ENCODE peak calls at places on chromosome 14, in eight cellular contexts. One of them, this sample, is unnamed.

GRCh38 chr14:57049848-57050247 is 218.9 kb downstream of the EXOC5 start:
- DNase-seq in HT-29: no peak
- DNase-seq in RCC 7860: no peak
- DNase-seq in stimulated activated CD4-positive, alpha-beta T cell treated with anti-CD3 and anti-CD28 coated beads, Interleukin-4, amount 100 ng/mL, for 48 hours: no peak
- DNase-seq in cardiac muscle cell: no peak
- DNase-seq in HAP-1: no peak
- DNase-seq in NCI-H2029 treated with DMSO at 0.1 percent for 48 hours: no peak
- DNase-seq in activated T-helper 1 cell treated with Interleukin-2 at 50 U/mL for 16 hours: no peak
- DNase-seq in this sample: no peak

GRCh38 chr14:71247106-71247505 is 339.8 kb downstream of the PCNX1 start:
- DNase-seq in HT-29: no peak
- DNase-seq in RCC 7860: no peak
- DNase-seq in stimulated activated CD4-positive, alpha-beta T cell treated with anti-CD3 and anti-CD28 coated beads, Interleukin-4, amount 100 ng/mL, for 48 hours: no peak
- DNase-seq in cardiac muscle cell: no peak
- DNase-seq in HAP-1: no peak
- DNase-seq in NCI-H2029 treated with DMSO at 0.1 percent for 48 hours: no peak
- DNase-seq in activated T-helper 1 cell treated with Interleukin-2 at 50 U/mL for 16 hours: no peak
- DNase-seq in this sample: peak; percentile 51

GRCh38 chr14:64394973-64395633 is 7.0 kb downstream of the MTHFD1 start:
- DNase-seq in HT-29: no peak
- DNase-seq in RCC 7860: no peak
- DNase-seq in stimulated activated CD4-positive, alpha-beta T cell treated with anti-CD3 and anti-CD28 coated beads, Interleukin-4, amount 100 ng/mL, for 48 hours: no peak
- DNase-seq in cardiac muscle cell: no peak
- DNase-seq in HAP-1: no peak
- DNase-seq in NCI-H2029 treated with DMSO at 0.1 percent for 48 hours: no peak
- DNase-seq in activated T-helper 1 cell treated with Interleukin-2 at 50 U/mL for 16 hours: no peak
- DNase-seq in this sample: no peak

GRCh38 chr14:84969501-84969900 is 560.4 kb upstream of the FLRT2 start:
- DNase-seq in HT-29: no peak
- DNase-seq in RCC 7860: no peak
- DNase-seq in stimulated activated CD4-positive, alpha-beta T cell treated with anti-CD3 and anti-CD28 coated beads, Interleukin-4, amount 100 ng/mL, for 48 hours: no peak
- DNase-seq in cardiac muscle cell: no peak
- DNase-seq in HAP-1: no peak
- DNase-seq in NCI-H2029 treated with DMSO at 0.1 percent for 48 hours: no peak
- DNase-seq in activated T-helper 1 cell treated with Interleukin-2 at 50 U/mL for 16 hours: no peak
- DNase-seq in this sample: no peak

GRCh38 chr14:88212691-88213090 is 110.4 kb downstream of the KCNK10 start:
- DNase-seq in HT-29: no peak
- DNase-seq in RCC 7860: no peak
- DNase-seq in stimulated activated CD4-positive, alpha-beta T cell treated with anti-CD3 and anti-CD28 coated beads, Interleukin-4, amount 100 ng/mL, for 48 hours: no peak
- DNase-seq in cardiac muscle cell: no peak
- DNase-seq in HAP-1: no peak
- DNase-seq in NCI-H2029 treated with DMSO at 0.1 percent for 48 hours: no peak
- DNase-seq in activated T-helper 1 cell treated with Interleukin-2 at 50 U/mL for 16 hours: no peak
- DNase-seq in this sample: no peak

GRCh38 chr14:39628087-39628486 is 195.9 kb upstream of the FBXO33 start:
- DNase-seq in HT-29: no peak
- DNase-seq in RCC 7860: no peak
- DNase-seq in stimulated activated CD4-positive, alpha-beta T cell treated with anti-CD3 and anti-CD28 coated beads, Interleukin-4, amount 100 ng/mL, for 48 hours: no peak
- DNase-seq in cardiac muscle cell: no peak
- DNase-seq in HAP-1: no peak
- DNase-seq in NCI-H2029 treated with DMSO at 0.1 percent for 48 hours: no peak
- DNase-seq in activated T-helper 1 cell treated with Interleukin-2 at 50 U/mL for 16 hours: no peak
- DNase-seq in this sample: no peak

GRCh38 chr14:22980672-22981089 is 1.7 kb downstream of the AJUBA start:
- DNase-seq in HT-29: peak; percentile 42
- DNase-seq in RCC 7860: peak; percentile 39
- DNase-seq in stimulated activated CD4-positive, alpha-beta T cell treated with anti-CD3 and anti-CD28 coated beads, Interleukin-4, amount 100 ng/mL, for 48 hours: no peak
- DNase-seq in cardiac muscle cell: peak; percentile 60
- DNase-seq in HAP-1: peak; percentile 57
- DNase-seq in NCI-H2029 treated with DMSO at 0.1 percent for 48 hours: no peak
- DNase-seq in activated T-helper 1 cell treated with Interleukin-2 at 50 U/mL for 16 hours: peak; percentile 12
- DNase-seq in this sample: peak; percentile 32

GRCh38 chr14:76759589-76759988 is 1.7 kb upstream of the VASH1 start:
- DNase-seq in HT-29: no peak
- DNase-seq in RCC 7860: no peak
- DNase-seq in stimulated activated CD4-positive, alpha-beta T cell treated with anti-CD3 and anti-CD28 coated beads, Interleukin-4, amount 100 ng/mL, for 48 hours: no peak
- DNase-seq in cardiac muscle cell: no peak
- DNase-seq in HAP-1: no peak
- DNase-seq in NCI-H2029 treated with DMSO at 0.1 percent for 48 hours: no peak
- DNase-seq in activated T-helper 1 cell treated with Interleukin-2 at 50 U/mL for 16 hours: no peak
- DNase-seq in this sample: no peak

GRCh38 chr14:53265025-53265424 is 111.9 kb upstream of the DDHD1 start:
- DNase-seq in HT-29: no peak
- DNase-seq in RCC 7860: no peak
- DNase-seq in stimulated activated CD4-positive, alpha-beta T cell treated with anti-CD3 and anti-CD28 coated beads, Interleukin-4, amount 100 ng/mL, for 48 hours: no peak
- DNase-seq in cardiac muscle cell: no peak
- DNase-seq in HAP-1: no peak
- DNase-seq in NCI-H2029 treated with DMSO at 0.1 percent for 48 hours: no peak
- DNase-seq in activated T-helper 1 cell treated with Interleukin-2 at 50 U/mL for 16 hours: no peak
- DNase-seq in this sample: no peak

GRCh38 chr14:92577321-92577742 is 63.8 kb downstream of the RIN3 start:
- DNase-seq in HT-29: no peak
- DNase-seq in RCC 7860: no peak
- DNase-seq in stimulated activated CD4-positive, alpha-beta T cell treated with anti-CD3 and anti-CD28 coated beads, Interleukin-4, amount 100 ng/mL, for 48 hours: no peak
- DNase-seq in cardiac muscle cell: no peak
- DNase-seq in HAP-1: no peak
- DNase-seq in NCI-H2029 treated with DMSO at 0.1 percent for 48 hours: no peak
- DNase-seq in activated T-helper 1 cell treated with Interleukin-2 at 50 U/mL for 16 hours: no peak
- DNase-seq in this sample: no peak

GRCh38 chr14:23058654-23059504 is 1.6 kb upstream of the CDH24 start:
- DNase-seq in HT-29: no peak
- DNase-seq in RCC 7860: no peak
- DNase-seq in stimulated activated CD4-positive, alpha-beta T cell treated with anti-CD3 and anti-CD28 coated beads, Interleukin-4, amount 100 ng/mL, for 48 hours: no peak
- DNase-seq in cardiac muscle cell: no peak
- DNase-seq in HAP-1: no peak
- DNase-seq in NCI-H2029 treated with DMSO at 0.1 percent for 48 hours: no peak
- DNase-seq in activated T-helper 1 cell treated with Interleukin-2 at 50 U/mL for 16 hours: no peak
- DNase-seq in this sample: no peak

GRCh38 chr14:58607571-58608317 is 30.0 kb upstream of the DACT1 start:
- DNase-seq in HT-29: no peak
- DNase-seq in RCC 7860: no peak
- DNase-seq in stimulated activated CD4-positive, alpha-beta T cell treated with anti-CD3 and anti-CD28 coated beads, Interleukin-4, amount 100 ng/mL, for 48 hours: no peak
- DNase-seq in cardiac muscle cell: peak; percentile 63
- DNase-seq in HAP-1: no peak
- DNase-seq in NCI-H2029 treated with DMSO at 0.1 percent for 48 hours: no peak
- DNase-seq in activated T-helper 1 cell treated with Interleukin-2 at 50 U/mL for 16 hours: no peak
- DNase-seq in this sample: peak; percentile 87

GRCh38 chr14:41899416-41899815 is 292.7 kb downstream of the LRFN5 start:
- DNase-seq in HT-29: no peak
- DNase-seq in RCC 7860: no peak
- DNase-seq in stimulated activated CD4-positive, alpha-beta T cell treated with anti-CD3 and anti-CD28 coated beads, Interleukin-4, amount 100 ng/mL, for 48 hours: no peak
- DNase-seq in cardiac muscle cell: peak; percentile 45
- DNase-seq in HAP-1: no peak
- DNase-seq in NCI-H2029 treated with DMSO at 0.1 percent for 48 hours: peak; percentile 96
- DNase-seq in activated T-helper 1 cell treated with Interleukin-2 at 50 U/mL for 16 hours: no peak
- DNase-seq in this sample: peak; percentile 3

GRCh38 chr14:54688229-54688628 is 121.3 kb downstream of the SAMD4A start:
- DNase-seq in HT-29: no peak
- DNase-seq in RCC 7860: no peak
- DNase-seq in stimulated activated CD4-positive, alpha-beta T cell treated with anti-CD3 and anti-CD28 coated beads, Interleukin-4, amount 100 ng/mL, for 48 hours: no peak
- DNase-seq in cardiac muscle cell: no peak
- DNase-seq in HAP-1: no peak
- DNase-seq in NCI-H2029 treated with DMSO at 0.1 percent for 48 hours: no peak
- DNase-seq in activated T-helper 1 cell treated with Interleukin-2 at 50 U/mL for 16 hours: no peak
- DNase-seq in this sample: no peak

GRCh38 chr14:43540948-43541347 is 966.1 kb downstream of the FSCB start:
- DNase-seq in HT-29: peak; percentile 46
- DNase-seq in RCC 7860: no peak
- DNase-seq in stimulated activated CD4-positive, alpha-beta T cell treated with anti-CD3 and anti-CD28 coated beads, Interleukin-4, amount 100 ng/mL, for 48 hours: no peak
- DNase-seq in cardiac muscle cell: no peak
- DNase-seq in HAP-1: no peak
- DNase-seq in NCI-H2029 treated with DMSO at 0.1 percent for 48 hours: no peak
- DNase-seq in activated T-helper 1 cell treated with Interleukin-2 at 50 U/mL for 16 hours: no peak
- DNase-seq in this sample: no peak

GRCh38 chr14:100246809-100247428 is 8.0 kb downstream of the YY1 start:
- DNase-seq in HT-29: peak; percentile 69
- DNase-seq in RCC 7860: peak; percentile 20
- DNase-seq in stimulated activated CD4-positive, alpha-beta T cell treated with anti-CD3 and anti-CD28 coated beads, Interleukin-4, amount 100 ng/mL, for 48 hours: no peak
- DNase-seq in cardiac muscle cell: peak; percentile 44
- DNase-seq in HAP-1: peak; percentile 89
- DNase-seq in NCI-H2029 treated with DMSO at 0.1 percent for 48 hours: no peak
- DNase-seq in activated T-helper 1 cell treated with Interleukin-2 at 50 U/mL for 16 hours: no peak
- DNase-seq in this sample: peak; percentile 47

GRCh38 chr14:84643438-84643837 is 886.5 kb upstream of the FLRT2 start:
- DNase-seq in HT-29: no peak
- DNase-seq in RCC 7860: no peak
- DNase-seq in stimulated activated CD4-positive, alpha-beta T cell treated with anti-CD3 and anti-CD28 coated beads, Interleukin-4, amount 100 ng/mL, for 48 hours: no peak
- DNase-seq in cardiac muscle cell: no peak
- DNase-seq in HAP-1: no peak
- DNase-seq in NCI-H2029 treated with DMSO at 0.1 percent for 48 hours: no peak
- DNase-seq in activated T-helper 1 cell treated with Interleukin-2 at 50 U/mL for 16 hours: no peak
- DNase-seq in this sample: no peak

GRCh38 chr14:58746261-58746660 is 108.5 kb downstream of the DACT1 start:
- DNase-seq in HT-29: peak; percentile 66
- DNase-seq in RCC 7860: peak; percentile 89
- DNase-seq in stimulated activated CD4-positive, alpha-beta T cell treated with anti-CD3 and anti-CD28 coated beads, Interleukin-4, amount 100 ng/mL, for 48 hours: no peak
- DNase-seq in cardiac muscle cell: peak; percentile 63
- DNase-seq in HAP-1: no peak
- DNase-seq in NCI-H2029 treated with DMSO at 0.1 percent for 48 hours: no peak
- DNase-seq in activated T-helper 1 cell treated with Interleukin-2 at 50 U/mL for 16 hours: no peak
- DNase-seq in this sample: peak; percentile 92

GRCh38 chr14:96938946-96939345 is 141.8 kb downstream of the VRK1 start:
- DNase-seq in HT-29: no peak
- DNase-seq in RCC 7860: no peak
- DNase-seq in stimulated activated CD4-positive, alpha-beta T cell treated with anti-CD3 and anti-CD28 coated beads, Interleukin-4, amount 100 ng/mL, for 48 hours: no peak
- DNase-seq in cardiac muscle cell: no peak
- DNase-seq in HAP-1: no peak
- DNase-seq in NCI-H2029 treated with DMSO at 0.1 percent for 48 hours: no peak
- DNase-seq in activated T-helper 1 cell treated with Interleukin-2 at 50 U/mL for 16 hours: no peak
- DNase-seq in this sample: no peak

GRCh38 chr14:68468437-68469207 is 324.2 kb downstream of the ZFP36L1 start:
- DNase-seq in HT-29: peak; percentile 60
- DNase-seq in RCC 7860: peak; percentile 85
- DNase-seq in stimulated activated CD4-positive, alpha-beta T cell treated with anti-CD3 and anti-CD28 coated beads, Interleukin-4, amount 100 ng/mL, for 48 hours: no peak
- DNase-seq in cardiac muscle cell: peak; percentile 67
- DNase-seq in HAP-1: no peak
- DNase-seq in NCI-H2029 treated with DMSO at 0.1 percent for 48 hours: no peak
- DNase-seq in activated T-helper 1 cell treated with Interleukin-2 at 50 U/mL for 16 hours: no peak
- DNase-seq in this sample: no peak

GRCh38 chr14:96091149-96091693 is 52.1 kb downstream of the C14orf132 start:
- DNase-seq in HT-29: no peak
- DNase-seq in RCC 7860: no peak
- DNase-seq in stimulated activated CD4-positive, alpha-beta T cell treated with anti-CD3 and anti-CD28 coated beads, Interleukin-4, amount 100 ng/mL, for 48 hours: no peak
- DNase-seq in cardiac muscle cell: no peak
- DNase-seq in HAP-1: no peak
- DNase-seq in NCI-H2029 treated with DMSO at 0.1 percent for 48 hours: no peak
- DNase-seq in activated T-helper 1 cell treated with Interleukin-2 at 50 U/mL for 16 hours: no peak
- DNase-seq in this sample: no peak

GRCh38 chr14:104290756-104291122 is 152.4 kb downstream of the KIF26A start:
- DNase-seq in HT-29: no peak
- DNase-seq in RCC 7860: no peak
- DNase-seq in stimulated activated CD4-positive, alpha-beta T cell treated with anti-CD3 and anti-CD28 coated beads, Interleukin-4, amount 100 ng/mL, for 48 hours: no peak
- DNase-seq in cardiac muscle cell: no peak
- DNase-seq in HAP-1: no peak
- DNase-seq in NCI-H2029 treated with DMSO at 0.1 percent for 48 hours: no peak
- DNase-seq in activated T-helper 1 cell treated with Interleukin-2 at 50 U/mL for 16 hours: no peak
- DNase-seq in this sample: no peak

GRCh38 chr14:53519137-53519536 is 366.0 kb upstream of the DDHD1 start:
- DNase-seq in HT-29: no peak
- DNase-seq in RCC 7860: no peak
- DNase-seq in stimulated activated CD4-positive, alpha-beta T cell treated with anti-CD3 and anti-CD28 coated beads, Interleukin-4, amount 100 ng/mL, for 48 hours: no peak
- DNase-seq in cardiac muscle cell: no peak
- DNase-seq in HAP-1: no peak
- DNase-seq in NCI-H2029 treated with DMSO at 0.1 percent for 48 hours: no peak
- DNase-seq in activated T-helper 1 cell treated with Interleukin-2 at 50 U/mL for 16 hours: no peak
- DNase-seq in this sample: peak; percentile 82

GRCh38 chr14:77459072-77459723 is 1.3 kb downstream of the AHSA1 start:
- DNase-seq in HT-29: peak; percentile 79
- DNase-seq in RCC 7860: peak; percentile 12
- DNase-seq in stimulated activated CD4-positive, alpha-beta T cell treated with anti-CD3 and anti-CD28 coated beads, Interleukin-4, amount 100 ng/mL, for 48 hours: peak; percentile 69
- DNase-seq in cardiac muscle cell: peak; percentile 82
- DNase-seq in HAP-1: peak; percentile 73
- DNase-seq in NCI-H2029 treated with DMSO at 0.1 percent for 48 hours: no peak
- DNase-seq in activated T-helper 1 cell treated with Interleukin-2 at 50 U/mL for 16 hours: peak; percentile 15
- DNase-seq in this sample: peak; percentile 77

GRCh38 chr14:94636744-94637412 is 24.7 kb downstream of the SERPINA3 start:
- DNase-seq in HT-29: peak; percentile 29
- DNase-seq in RCC 7860: no peak
- DNase-seq in stimulated activated CD4-positive, alpha-beta T cell treated with anti-CD3 and anti-CD28 coated beads, Interleukin-4, amount 100 ng/mL, for 48 hours: no peak
- DNase-seq in cardiac muscle cell: peak; percentile 20
- DNase-seq in HAP-1: no peak
- DNase-seq in NCI-H2029 treated with DMSO at 0.1 percent for 48 hours: no peak
- DNase-seq in activated T-helper 1 cell treated with Interleukin-2 at 50 U/mL for 16 hours: no peak
- DNase-seq in this sample: no peak

GRCh38 chr14:76957224-76957881 is 71.2 kb downstream of the IRF2BPL start:
- DNase-seq in HT-29: no peak
- DNase-seq in RCC 7860: peak; percentile 35
- DNase-seq in stimulated activated CD4-positive, alpha-beta T cell treated with anti-CD3 and anti-CD28 coated beads, Interleukin-4, amount 100 ng/mL, for 48 hours: no peak
- DNase-seq in cardiac muscle cell: no peak
- DNase-seq in HAP-1: peak; percentile 13
- DNase-seq in NCI-H2029 treated with DMSO at 0.1 percent for 48 hours: no peak
- DNase-seq in activated T-helper 1 cell treated with Interleukin-2 at 50 U/mL for 16 hours: no peak
- DNase-seq in this sample: no peak

GRCh38 chr14:43539210-43539609 is 967.9 kb downstream of the FSCB start:
- DNase-seq in HT-29: peak; percentile 45
- DNase-seq in RCC 7860: no peak
- DNase-seq in stimulated activated CD4-positive, alpha-beta T cell treated with anti-CD3 and anti-CD28 coated beads, Interleukin-4, amount 100 ng/mL, for 48 hours: no peak
- DNase-seq in cardiac muscle cell: peak; percentile 32
- DNase-seq in HAP-1: peak; percentile 25
- DNase-seq in NCI-H2029 treated with DMSO at 0.1 percent for 48 hours: no peak
- DNase-seq in activated T-helper 1 cell treated with Interleukin-2 at 50 U/mL for 16 hours: no peak
- DNase-seq in this sample: peak; percentile 0

GRCh38 chr14:71574976-71575375 is 357.3 kb upstream of the RGS6 start:
- DNase-seq in HT-29: peak; percentile 3
- DNase-seq in RCC 7860: no peak
- DNase-seq in stimulated activated CD4-positive, alpha-beta T cell treated with anti-CD3 and anti-CD28 coated beads, Interleukin-4, amount 100 ng/mL, for 48 hours: no peak
- DNase-seq in cardiac muscle cell: peak; percentile 89
- DNase-seq in HAP-1: no peak
- DNase-seq in NCI-H2029 treated with DMSO at 0.1 percent for 48 hours: no peak
- DNase-seq in activated T-helper 1 cell treated with Interleukin-2 at 50 U/mL for 16 hours: no peak
- DNase-seq in this sample: peak; percentile 92

GRCh38 chr14:57038689-57039088 is 228.4 kb upstream of the OTX2 start:
- DNase-seq in HT-29: no peak
- DNase-seq in RCC 7860: no peak
- DNase-seq in stimulated activated CD4-positive, alpha-beta T cell treated with anti-CD3 and anti-CD28 coated beads, Interleukin-4, amount 100 ng/mL, for 48 hours: no peak
- DNase-seq in cardiac muscle cell: no peak
- DNase-seq in HAP-1: no peak
- DNase-seq in NCI-H2029 treated with DMSO at 0.1 percent for 48 hours: no peak
- DNase-seq in activated T-helper 1 cell treated with Interleukin-2 at 50 U/mL for 16 hours: no peak
- DNase-seq in this sample: no peak

GRCh38 chr14:100063314-100063941 is 1.8 kb upstream of the EVL start:
- DNase-seq in HT-29: no peak
- DNase-seq in RCC 7860: no peak
- DNase-seq in stimulated activated CD4-positive, alpha-beta T cell treated with anti-CD3 and anti-CD28 coated beads, Interleukin-4, amount 100 ng/mL, for 48 hours: no peak
- DNase-seq in cardiac muscle cell: no peak
- DNase-seq in HAP-1: no peak
- DNase-seq in NCI-H2029 treated with DMSO at 0.1 percent for 48 hours: no peak
- DNase-seq in activated T-helper 1 cell treated with Interleukin-2 at 50 U/mL for 16 hours: no peak
- DNase-seq in this sample: no peak